ENCODE peak calls at places on chromosomes 3 and 15, in ten cellular contexts. D is HFF-Myc; H is GM18507; W is memory B cell; K is ELR; J is BJ; U is LHCN-M2; Z is retina; S is stimulated activated CD4-positive, alpha-beta T cell treated with anti-CD3 and anti-CD28 coated beads, Interleukin-1b, Interleukin-23, amount 100 ng/mL, for 48 hours; E is astrocyte of the spinal cord. Y is an unnamed sample.

GRCh38 chr15:74815961-74816360 is 3.3 kb downstream of the LMAN1L start:
- DNase-seq in D (no peak), H (no peak), W (no peak), K (no peak), J (no peak), U (no peak), Z (no peak), S (no peak), E (no peak), Y (no peak)

GRCh38 chr3:117520582-117520981 is 811.0 kb downstream of the TUSC7 start:
- DNase-seq in D (no peak), H (no peak), W (no peak), K (no peak), J (no peak), U (no peak), Z (no peak), S (no peak), E (no peak), Y (no peak)

GRCh38 chr3:3134750-3135448 is 8.2 kb downstream of the TRNT1 start:
- DNase-seq in D (no peak), H (no peak), W (no peak), K (no peak), J (no peak), U (peak; percentile 63), Z (no peak), S (no peak), E (no peak), Y (no peak)

GRCh38 chr3:184786271-184787010 is 25.5 kb upstream of the VPS8 start:
- DNase-seq in D (peak; percentile 54), H (no peak), W (no peak), K (peak; percentile 93), J (peak; percentile 83), U (peak; percentile 86), Z (peak; percentile 64), S (no peak), E (peak; percentile 55), Y (no peak)

GRCh38 chr3:37608061-37608702 is 253.5 kb upstream of the CTDSPL start:
- DNase-seq in D (no peak), H (no peak), W (no peak), K (no peak), J (no peak), U (peak; percentile 68), Z (no peak), S (no peak), E (peak; percentile 22), Y (peak; percentile 5)

GRCh38 chr15:90044916-90045371 is 43.8 kb downstream of the ZNF710 start:
- DNase-seq in D (no peak), H (no peak), W (no peak), K (no peak), J (no peak), U (no peak), Z (no peak), S (no peak), E (no peak), Y (no peak)

GRCh38 chr3:133965033-133965570 is 64.6 kb downstream of the SLCO2A1 start:
- DNase-seq in D (no peak), H (no peak), W (no peak), K (no peak), J (no peak), U (no peak), Z (no peak), S (no peak), E (peak; percentile 59), Y (no peak)

GRCh38 chr15:72902245-72902928 is 118.8 kb upstream of the ADPGK start:
- DNase-seq in D (no peak), H (no peak), W (no peak), K (peak; percentile 20), J (peak; percentile 70), U (no peak), Z (peak; percentile 39), S (no peak), E (peak; percentile 75), Y (no peak)

GRCh38 chr3:8371955-8372600 is 129.5 kb upstream of the LMCD1 start:
- DNase-seq in D (no peak), H (no peak), W (no peak), K (no peak), J (no peak), U (no peak), Z (no peak), S (no peak), E (no peak), Y (no peak)